ENCODE peak calls at places on chromosomes 3 and 15, in six cellular contexts. R is neural progenitor cell, A is upper lobe of right lung, U is pancreas, G is dorsolateral prefrontal cortex, P is IMR-90. V is an unnamed sample.

GRCh38 chr3:32813180-32813579 is 4.6 kb upstream of the TRIM71 start:
- DNase-seq in R (no peak), A (no peak), U (no peak), G (no peak), P (no peak), V (no peak)

GRCh38 chr3:157914882-157915281 is 191.3 kb downstream of the SHOX2 start:
- DNase-seq in R (no peak), A (no peak), U (no peak), G (no peak), P (no peak), V (no peak)

GRCh38 chr15:54312528-54312927 is 334.3 kb downstream of the UNC13C start:
- DNase-seq in R (no peak), A (no peak), U (no peak), G (no peak), P (no peak), V (no peak)

GRCh38 chr15:28904541-28905303 is 18.9 kb downstream of the APBA2 start:
- DNase-seq in R (no peak), A (peak; percentile 40), U (no peak), G (peak; percentile 54), P (no peak), V (no peak)

GRCh38 chr3:139836656-139837464 is 98.1 kb upstream of the CLSTN2 start:
- DNase-seq in R (no peak), A (no peak), U (no peak), G (no peak), P (no peak), V (no peak)

GRCh38 chr3:189355481-189356201 is 183.9 kb downstream of the TPRG1 start:
- DNase-seq in R (peak; percentile 28), A (no peak), U (no peak), G (no peak), P (peak; percentile 16), V (peak; percentile 17)

GRCh38 chr15:52667597-52667996 is 11.6 kb downstream of the ATOSA start:
- DNase-seq in R (no peak), A (no peak), U (no peak), G (no peak), P (no peak), V (no peak)

GRCh38 chr15:85504739-85505676 is 124.6 kb downstream of the AKAP13 start:
- DNase-seq in R (peak; percentile 66), A (no peak), U (no peak), G (no peak), P (peak; percentile 74), V (peak; percentile 58)

GRCh38 chr15:32855942-32856341 is 138.1 kb downstream of the GREM1 start:
- DNase-seq in R (no peak), A (no peak), U (no peak), G (no peak), P (peak; percentile 100), V (no peak)

GRCh38 chr3:99925584-99925983 is 107.9 kb downstream of the CMSS1 start:
- DNase-seq in R (no peak), A (peak; percentile 66), U (peak; percentile 60), G (no peak), P (peak; percentile 89), V (peak; percentile 22)

GRCh38 chr15:98943609-98944111 is 63.9 kb downstream of the PGPEP1L start:
- DNase-seq in R (no peak), A (no peak), U (no peak), G (no peak), P (peak; percentile 65), V (no peak)

GRCh38 chr3:39052613-39053012 is 797 bp downstream of the WDR48 start:
- DNase-seq in R (peak; percentile 39), A (no peak), U (no peak), G (no peak), P (no peak), V (no peak)

GRCh38 chr3:37963635-37964034 is 27.0 kb upstream of the VILL start:
- DNase-seq in R (no peak), A (no peak), U (no peak), G (no peak), P (no peak), V (no peak)

GRCh38 chr15:70741107-70741511 is 22.2 kb downstream of the UACA start:
- DNase-seq in R (no peak), A (no peak), U (peak; percentile 52), G (no peak), P (peak; percentile 90), V (peak; percentile 81)

GRCh38 chr3:45153658-45154437 is 7.7 kb upstream of the CDCP1 start:
- DNase-seq in R (no peak), A (no peak), U (no peak), G (no peak), P (peak; percentile 70), V (no peak)

GRCh38 chr3:19029837-19030835 is 118.2 kb upstream of the KCNH8 start:
- DNase-seq in R (no peak), A (no peak), U (no peak), G (no peak), P (no peak), V (no peak)

GRCh38 chr3:145942052-145942451 is 218.9 kb downstream of the PLOD2 start:
- DNase-seq in R (no peak), A (no peak), U (no peak), G (no peak), P (no peak), V (no peak)

GRCh38 chr15:100902436-100903190 is 16.5 kb upstream of the LRRK1 start:
- DNase-seq in R (no peak), A (peak; percentile 83), U (peak; percentile 96), G (no peak), P (peak; percentile 89), V (peak; percentile 97)

DNA sequence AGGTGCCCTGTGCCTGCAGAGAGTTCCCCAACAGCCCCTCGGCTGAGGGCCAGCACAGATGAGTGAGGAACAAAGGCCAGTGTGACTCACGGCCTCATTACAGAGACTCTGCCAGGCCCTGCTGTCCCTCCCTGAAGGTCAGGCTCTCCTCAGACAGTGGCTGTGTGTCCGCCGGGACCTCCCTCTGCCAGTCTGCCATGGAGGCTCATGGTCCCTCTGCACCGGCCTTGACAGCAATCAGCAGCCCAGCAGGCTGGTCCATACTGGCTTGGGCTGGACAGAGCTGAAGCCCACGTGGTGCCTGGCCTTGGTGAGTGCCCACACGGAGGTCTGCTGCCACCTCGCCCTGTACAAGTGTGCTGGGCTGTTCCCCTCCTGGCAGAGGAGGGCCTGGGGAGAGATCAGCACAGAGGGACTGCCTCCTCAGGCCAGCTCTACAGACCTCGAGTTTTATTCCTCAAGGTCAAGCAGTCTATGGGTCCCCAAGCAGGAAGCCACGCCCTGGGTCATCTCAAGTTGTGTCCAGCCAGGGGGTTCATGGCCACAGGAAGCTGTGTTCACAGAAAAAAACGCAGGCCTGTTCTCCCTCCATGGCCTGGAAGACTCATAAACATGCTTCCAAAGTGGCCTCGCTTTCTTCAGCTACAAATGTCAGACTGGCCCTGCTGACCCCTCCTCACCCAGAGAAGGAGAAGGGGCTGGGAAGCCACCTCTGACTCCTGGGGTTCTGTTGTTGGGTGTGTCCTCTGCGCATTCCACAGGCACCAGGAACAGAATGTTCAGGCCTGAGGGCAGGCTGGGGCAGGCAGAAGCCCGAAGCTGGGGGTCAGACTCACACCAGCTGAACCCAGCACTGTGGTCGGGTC is 27.0 kb downstream of the SLC41A3 start:
- DNase-seq in R (no peak), A (peak; percentile 61), U (no peak), G (peak; percentile 38), P (peak; percentile 2), V (no peak)
- H3K27ac ChIP-seq in R (no peak overlapping the region), A (no peak overlapping the region), U (no peak overlapping the region), G (no peak overlapping the region), P (no peak overlapping the region), V (no peak overlapping the region)

GRCh38 chr15:89761009-89761831 is 10.2 kb upstream of the MESP1 start:
- DNase-seq in R (no peak), A (no peak), U (peak; percentile 75), G (no peak), P (no peak), V (no peak)
- H3K27ac ChIP-seq in R (no peak overlapping the region), A (no peak overlapping the region), U (peak overlapping the region; percentile 40), G (no peak overlapping the region), P (no peak overlapping the region), V (peak overlapping the region; percentile 92)

GRCh38 chr15:75981149-75981815 is 30.9 kb downstream of the NRG4 start:
- DNase-seq in R (no peak), A (no peak), U (no peak), G (no peak), P (no peak), V (no peak)
- H3K27ac ChIP-seq in R (no peak overlapping the region), A (no peak overlapping the region), U (no peak overlapping the region), G (no peak overlapping the region), P (no peak overlapping the region), V (no peak overlapping the region)

GRCh38 chr3:14366233-14366632 is 36.2 kb upstream of the SLC6A6 start:
- DNase-seq in R (no peak), A (no peak), U (no peak), G (no peak), P (no peak), V (no peak)
- H3K27ac ChIP-seq in R (no peak overlapping the region), A (no peak overlapping the region), U (no peak overlapping the region), G (no peak overlapping the region), P (no peak overlapping the region), V (no peak overlapping the region)

GRCh38 chr3:168952551-168952950 is 711.0 kb downstream of the MECOM start:
- DNase-seq in R (no peak), A (no peak), U (no peak), G (no peak), P (peak; percentile 47), V (no peak)

GRCh38 chr3:168951884-168952283 is 711.6 kb downstream of the MECOM start:
- DNase-seq in R (no peak), A (no peak), U (no peak), G (no peak), P (no peak), V (no peak)

GRCh38 chr3:168956087-168956486 is 707.4 kb downstream of the MECOM start:
- DNase-seq in R (no peak), A (peak; percentile 60), U (no peak), G (no peak), P (no peak), V (no peak)

GRCh38 chr3:168951368-168951767 is 712.1 kb downstream of the MECOM start:
- DNase-seq in R (no peak), A (no peak), U (no peak), G (no peak), P (no peak), V (no peak)
- H3K27ac ChIP-seq in R (no peak overlapping the region), A (no peak overlapping the region), U (no peak overlapping the region), G (no peak overlapping the region), P (no peak overlapping the region), V (no peak overlapping the region)